ENCODE peak calls at places on chromosomes 5 and 9, in six cellular contexts. G, T, N, Q, A and L are unnamed samples. For H3K9me3, the result is how much of the 10 kb centered on the place peaks cover.

GRCh38 chr5:463952-464351 is 21.0 kb downstream of the EXOC3 start:
- DNase-seq in G (peak), T (no peak), N (peak), Q (peak), A (no peak), L (peak)

GRCh38 chr9:130451004-130451390 is 6.2 kb downstream of the ASS1 start:
- DNase-seq in G (no peak), T (no peak), N (no peak), Q (no peak), A (no peak), L (no peak)

GRCh38 chr9:471320-471719 is 256.7 kb downstream of the DOCK8 start:
- DNase-seq in G (no peak), T (no peak), N (no peak), Q (no peak), A (no peak), L (no peak)

GRCh38 chr5:41346609-41347008 is 133.3 kb upstream of the C6 start:
- DNase-seq in G (no peak), T (no peak), N (no peak), Q (no peak), A (no peak), L (no peak)

GRCh38 chr9:129166962-129167557 is 11.0 kb downstream of the IER5L start:
- DNase-seq in G (no peak), T (peak), N (no peak), Q (peak), A (no peak), L (no peak)

GRCh38 chr9:127117801-127118200 is 4.6 kb downstream of the ANGPTL2 start:
- DNase-seq in G (no peak), T (no peak), N (no peak), Q (no peak), A (no peak), L (no peak)

GRCh38 chr5:22736443-22736842 is 116.7 kb downstream of the CDH12 start:
- DNase-seq in G (no peak), T (no peak), N (no peak), Q (no peak), A (no peak), L (no peak)

GRCh38 chr5:175797521-175798038 is 73.8 kb upstream of the CPLX2 start:
- DNase-seq in G (no peak), T (peak), N (no peak), Q (no peak), A (no peak), L (no peak)

GRCh38 chr9:70046274-70047070 is 2.8 kb downstream of the MAMDC2 start:
- DNase-seq in G (no peak), T (no peak), N (no peak), Q (no peak), A (no peak), L (no peak)

GRCh38 chr5:175253597-175253996 is 190.4 kb downstream of the DRD1 start:
- DNase-seq in G (no peak), T (no peak), N (no peak), Q (no peak), A (no peak), L (no peak)

GRCh38 chr5:53694520-53695022 is 134.1 kb downstream of the NDUFS4 start:
- DNase-seq in G (no peak), T (no peak), N (no peak), Q (no peak), A (no peak), L (no peak)

GRCh38 chr5:53691014-53691413 is 130.6 kb downstream of the NDUFS4 start:
- DNase-seq in G (no peak), T (no peak), N (no peak), Q (no peak), A (no peak), L (no peak)
- H3K9me3 ChIP-seq in G (under half), T (under half), N (under half), Q (under half), A (half or more), L (under half)

GRCh38 chr5:139492700-139493192 is 10.2 kb upstream of the STING1 start:
- DNase-seq in G (no peak), T (peak), N (no peak), Q (no peak), A (no peak), L (no peak)
- H3K27ac ChIP-seq in G (no peak), T (peak), N (no peak), Q (no peak), A (no peak), L (no peak)

GRCh38 chr9:123929177-123929869 is 603 bp downstream of the DENND1A start:
- DNase-seq in G (peak), T (peak), N (peak), Q (no peak), A (no peak), L (no peak)
- H3K4me3 ChIP-seq in G (peak), T (peak), N (peak), Q (peak), A (peak), L (peak)

DNA sequence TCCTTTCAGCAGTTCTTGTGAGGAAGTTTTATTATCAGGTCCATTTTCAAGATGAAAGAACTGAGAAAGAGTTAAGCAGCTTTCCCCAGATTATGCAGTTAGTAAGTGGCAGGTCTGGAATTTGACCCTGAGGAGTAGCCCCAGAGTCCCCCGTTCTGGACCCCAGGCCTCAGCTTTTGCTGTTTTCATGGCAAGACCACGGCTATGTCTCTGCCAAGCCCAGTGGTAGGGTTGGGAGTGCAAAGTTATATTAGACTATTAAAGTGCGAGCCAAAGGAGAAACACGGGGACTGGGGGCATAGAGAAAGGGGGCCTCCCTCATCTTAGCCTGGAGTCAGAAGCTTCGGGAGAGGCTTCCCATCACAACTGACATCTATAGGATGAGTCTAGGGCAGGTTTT is 19.3 kb upstream of the ORM1 start:
- DNase-seq in G (no peak), T (no peak), N (peak), Q (no peak), A (no peak), L (no peak)
- H3K9me3 ChIP-seq in G (under half), T (under half), N (under half), Q (under half), A (under half), L (under half)

GRCh38 chr5:14266686-14267085 is 123.5 kb downstream of the TRIO start:
- DNase-seq in G (no peak), T (no peak), N (no peak), Q (no peak), A (no peak), L (no peak)
- H3K27ac ChIP-seq in G (no peak), T (no peak), N (no peak), Q (no peak), A (no peak), L (no peak)

GRCh38 chr9:111903996-111904395 is 7.4 kb downstream of the UGCG start:
- DNase-seq in G (no peak), T (no peak), N (no peak), Q (no peak), A (no peak), L (no peak)
- H3K4me3 ChIP-seq in G (no peak), T (no peak), N (no peak), Q (no peak), A (no peak), L (no peak)

GRCh38 chr9:99677281-99677680 is 144.4 kb upstream of the NR4A3 start:
- DNase-seq in G (no peak), T (no peak), N (no peak), Q (no peak), A (no peak), L (no peak)
- H3K9me3 ChIP-seq in G (under half), T (under half), N (under half), Q (under half), A (under half), L (under half)

DNA sequence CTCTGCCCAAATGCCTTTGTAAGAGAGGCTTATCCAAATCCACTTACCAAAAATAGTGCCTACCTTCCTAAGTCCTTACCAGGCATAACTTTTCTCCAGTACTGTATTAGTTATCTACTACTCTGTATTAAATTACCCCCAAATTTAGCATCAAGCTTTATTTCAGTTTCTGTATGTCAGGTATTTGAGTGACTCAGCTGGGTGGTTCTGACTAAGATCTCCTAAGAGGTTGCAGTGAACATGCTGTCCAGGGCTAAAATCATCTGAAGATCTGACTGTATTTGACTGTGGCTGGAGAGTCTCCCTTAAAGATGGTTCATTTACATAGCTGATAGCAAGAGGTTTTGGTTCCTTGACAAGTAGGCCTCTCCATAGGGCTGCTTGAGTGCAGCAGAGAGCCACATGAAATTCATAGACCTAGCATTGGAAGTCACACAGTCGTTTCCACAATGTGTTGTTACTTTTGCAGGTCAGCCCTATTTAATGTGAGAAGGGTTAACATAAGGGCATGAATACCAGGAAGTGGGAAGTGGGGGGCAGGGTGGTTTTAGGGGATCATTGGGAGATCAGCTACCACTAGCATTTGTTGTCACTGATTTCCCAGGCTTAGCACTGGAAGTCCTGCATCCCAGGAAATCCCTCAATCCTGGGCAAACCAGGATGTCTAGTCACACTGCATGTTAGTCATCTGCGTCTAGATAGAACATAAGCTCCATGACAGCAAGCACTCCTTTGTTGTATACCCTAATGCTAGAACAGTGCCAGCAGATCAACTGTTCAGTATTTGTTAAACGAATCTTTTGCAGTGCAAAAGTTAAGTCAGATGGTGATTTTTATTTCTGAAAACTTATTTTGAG is 2.0 kb upstream of the ZNF622 start:
- DNase-seq in G (no peak), T (no peak), N (no peak), Q (no peak), A (no peak), L (no peak)
- H3K27ac ChIP-seq in G (no peak), T (peak), N (no peak), Q (peak), A (no peak), L (no peak)

DNA sequence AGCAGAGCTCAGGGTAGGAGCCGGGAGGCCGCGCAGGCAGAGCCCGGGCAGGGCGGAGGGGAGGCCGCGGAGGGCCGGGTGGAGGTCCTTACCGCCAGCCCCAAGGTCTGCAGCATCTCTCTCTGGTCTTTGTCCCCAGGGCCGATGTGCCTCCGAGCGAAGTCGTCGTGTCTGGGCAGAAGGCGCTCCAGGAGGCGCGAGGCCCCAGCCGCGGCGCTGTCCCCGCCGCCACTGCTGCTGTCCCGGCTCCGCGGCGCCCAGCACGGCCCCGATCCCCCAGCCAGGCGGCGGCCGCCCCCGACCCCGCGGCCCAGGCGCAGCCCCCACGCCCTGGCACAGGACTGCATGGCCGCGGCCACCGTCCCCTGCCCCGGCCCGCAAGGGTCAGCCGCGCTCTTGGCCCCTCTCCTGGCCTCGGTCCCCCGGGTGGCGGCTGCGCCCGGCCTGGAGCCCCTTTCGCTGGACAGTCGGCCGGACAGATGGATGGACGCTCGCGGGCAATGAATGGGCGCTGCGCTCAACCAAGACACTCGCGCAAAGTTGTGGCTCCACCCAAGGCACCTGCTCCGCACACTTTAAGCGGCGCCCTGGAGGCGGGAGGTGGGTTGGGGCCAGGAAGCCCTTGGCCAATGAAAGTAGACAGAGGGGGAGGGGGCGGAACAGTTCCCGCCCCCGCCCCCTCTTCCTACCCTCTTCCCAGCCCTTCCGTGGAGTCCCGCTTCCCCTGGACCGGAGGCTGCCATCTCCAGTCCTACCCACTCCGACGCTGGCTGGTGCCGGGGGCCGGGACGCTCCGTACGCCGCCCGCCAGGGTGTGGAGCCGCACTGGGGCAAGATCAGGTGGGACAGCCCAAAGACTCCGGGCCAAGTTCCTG is at the start of gene GLDC:
- DNase-seq in G (peak), T (peak), N (peak), Q (peak), A (no peak), L (peak)
- H3K4me3 ChIP-seq in G (peak), T (no peak), N (peak), Q (peak), A (peak), L (peak)

GRCh38 chr5:24693609-24694008 is 48.8 kb upstream of the CDH10 start:
- DNase-seq in G (no peak), T (no peak), N (no peak), Q (no peak), A (no peak), L (no peak)
- H3K9me3 ChIP-seq in G (under half), T (under half), N (under half), Q (under half), A (under half), L (under half)